ENCODE peak calls at places on chromosome 9, in seven cellular contexts. T, G, M, O, V, U and L are unnamed samples.

GRCh38 chr9:6441269-6441668 is 28.3 kb downstream of the UHRF2 start:
- DNase-seq in T (no peak), G (no peak), M (peak), O (no peak), V (no peak), U (no peak), L (no peak)

GRCh38 chr9:127283917-127284316 is 19.3 kb downstream of the GARNL3 start:
- DNase-seq in T (peak), G (no peak), M (peak), O (no peak), V (no peak), U (peak), L (no peak)

GRCh38 chr9:106587021-106587420 is 275.9 kb upstream of the ZNF462 start:
- DNase-seq in T (peak), G (no peak), M (no peak), O (no peak), V (no peak), U (no peak), L (no peak)

GRCh38 chr9:116555102-116555501 is 132.0 kb upstream of the TRIM32 start:
- DNase-seq in T (no peak), G (peak), M (no peak), O (no peak), V (no peak), U (no peak), L (no peak)

GRCh38 chr9:720239-720881 is 121.1 kb upstream of the DMRT1 start:
- DNase-seq in T (no peak), G (no peak), M (no peak), O (no peak), V (no peak), U (no peak), L (no peak)

GRCh38 chr9:14312721-14313377 is 1.1 kb downstream of the NFIB start:
- DNase-seq in T (peak), G (peak), M (no peak), O (peak), V (peak), U (no peak), L (no peak)

GRCh38 chr9:34558911-34559615 is 30.5 kb downstream of the CNTFR start:
- DNase-seq in T (no peak), G (no peak), M (no peak), O (no peak), V (peak), U (no peak), L (peak)

GRCh38 chr9:132239518-132239917 is 77.7 kb downstream of the NTNG2 start:
- DNase-seq in T (no peak), G (no peak), M (no peak), O (no peak), V (no peak), U (no peak), L (no peak)

GRCh38 chr9:14992025-14992424 is 81.8 kb upstream of the FREM1 start:
- DNase-seq in T (no peak), G (no peak), M (no peak), O (no peak), V (no peak), U (no peak), L (no peak)

GRCh38 chr9:37740128-37740527 is 13.5 kb upstream of the TRMT10B start:
- DNase-seq in T (no peak), G (no peak), M (no peak), O (no peak), V (no peak), U (no peak), L (no peak)

GRCh38 chr9:124342946-124343485 is 72.2 kb downstream of the PSMB7 start:
- DNase-seq in T (peak), G (peak), M (peak), O (peak), V (peak), U (peak), L (peak)

GRCh38 chr9:123335227-123335985 is 20.6 kb upstream of the CRB2 start:
- DNase-seq in T (no peak), G (no peak), M (peak), O (no peak), V (no peak), U (no peak), L (no peak)

GRCh38 chr9:94110821-94111252 is 26.6 kb downstream of the PTPDC1 start:
- DNase-seq in T (no peak), G (no peak), M (peak), O (no peak), V (no peak), U (no peak), L (no peak)

GRCh38 chr9:37801287-37801850 is 772 bp downstream of the DCAF10 start:
- DNase-seq in T (peak), G (no peak), M (peak), O (peak), V (no peak), U (no peak), L (peak)

GRCh38 chr9:116015855-116016254 is 137.7 kb upstream of the PAPPA start:
- DNase-seq in T (no peak), G (no peak), M (no peak), O (no peak), V (no peak), U (no peak), L (no peak)

GRCh38 chr9:99820330-99821186 is 1.1 kb upstream of the NR4A3 start:
- DNase-seq in T (peak), G (peak), M (peak), O (no peak), V (peak), U (no peak), L (peak)

GRCh38 chr9:97640290-97640689 is 6.7 kb downstream of the NCBP1 start:
- DNase-seq in T (no peak), G (no peak), M (peak), O (no peak), V (no peak), U (no peak), L (no peak)

GRCh38 chr9:36759141-36759540 is 186.4 kb downstream of the MELK start:
- DNase-seq in T (no peak), G (no peak), M (no peak), O (no peak), V (no peak), U (no peak), L (no peak)

GRCh38 chr9:70451765-70452164 is 37.3 kb upstream of the KLF9 start:
- DNase-seq in T (no peak), G (no peak), M (no peak), O (no peak), V (no peak), U (no peak), L (no peak)

GRCh38 chr9:107794259-107794658 is 304.7 kb upstream of the KLF4 start:
- DNase-seq in T (no peak), G (no peak), M (no peak), O (no peak), V (no peak), U (no peak), L (no peak)

GRCh38 chr9:37371565-37372464 is 50.7 kb upstream of the GRHPR start:
- DNase-seq in T (no peak), G (no peak), M (peak), O (no peak), V (no peak), U (no peak), L (no peak)

GRCh38 chr9:110543631-110544051 is 35.9 kb downstream of the SVEP1 start:
- DNase-seq in T (no peak), G (no peak), M (no peak), O (peak), V (no peak), U (no peak), L (no peak)

GRCh38 chr9:110536802-110537201 is 42.7 kb downstream of the SVEP1 start:
- DNase-seq in T (peak), G (no peak), M (peak), O (no peak), V (no peak), U (no peak), L (no peak)

GRCh38 chr9:110538169-110538568 is 41.4 kb downstream of the SVEP1 start:
- DNase-seq in T (no peak), G (no peak), M (peak), O (no peak), V (no peak), U (no peak), L (no peak)

GRCh38 chr9:110541950-110542349 is 37.6 kb downstream of the SVEP1 start:
- DNase-seq in T (no peak), G (no peak), M (peak), O (no peak), V (no peak), U (no peak), L (no peak)

GRCh38 chr9:110538621-110539020 is 40.9 kb downstream of the SVEP1 start:
- DNase-seq in T (no peak), G (no peak), M (peak), O (no peak), V (no peak), U (no peak), L (no peak)
- H3K4me3 ChIP-seq in T (no peak), G (no peak), M (no peak), O (no peak), V (no peak), U (no peak), L (no peak)

GRCh38 chr9:113910036-113910639 is 34.0 kb downstream of the ZNF618 start:
- DNase-seq in T (no peak), G (no peak), M (no peak), O (no peak), V (peak), U (no peak), L (no peak)
- TF ChIP-seq POLR2A in T (no peak), G (no peak), M (no peak), O (no peak), V (no peak), U (no peak), L (no peak)

GRCh38 chr9:114911167-114911821 is 19.1 kb downstream of the TNFSF8 start:
- DNase-seq in T (peak), G (no peak), M (peak), O (no peak), V (no peak), U (no peak), L (no peak)

GRCh38 chr9:114908796-114909448 is 21.5 kb downstream of the TNFSF8 start:
- DNase-seq in T (peak), G (no peak), M (peak), O (no peak), V (no peak), U (no peak), L (no peak)

GRCh38 chr9:114908104-114908621 is 22.2 kb downstream of the TNFSF8 start:
- DNase-seq in T (peak), G (no peak), M (peak), O (no peak), V (peak), U (no peak), L (no peak)

GRCh38 chr9:114909657-114910056 is 20.7 kb downstream of the TNFSF8 start:
- DNase-seq in T (no peak), G (no peak), M (no peak), O (no peak), V (no peak), U (no peak), L (no peak)

GRCh38 chr9:114910541-114910940 is 19.9 kb downstream of the TNFSF8 start:
- DNase-seq in T (no peak), G (no peak), M (no peak), O (no peak), V (no peak), U (no peak), L (no peak)
- TF ChIP-seq CTCF in T (no peak), G (no peak), M (no peak), O (no peak), V (no peak), U (no peak), L (no peak)

DNA sequence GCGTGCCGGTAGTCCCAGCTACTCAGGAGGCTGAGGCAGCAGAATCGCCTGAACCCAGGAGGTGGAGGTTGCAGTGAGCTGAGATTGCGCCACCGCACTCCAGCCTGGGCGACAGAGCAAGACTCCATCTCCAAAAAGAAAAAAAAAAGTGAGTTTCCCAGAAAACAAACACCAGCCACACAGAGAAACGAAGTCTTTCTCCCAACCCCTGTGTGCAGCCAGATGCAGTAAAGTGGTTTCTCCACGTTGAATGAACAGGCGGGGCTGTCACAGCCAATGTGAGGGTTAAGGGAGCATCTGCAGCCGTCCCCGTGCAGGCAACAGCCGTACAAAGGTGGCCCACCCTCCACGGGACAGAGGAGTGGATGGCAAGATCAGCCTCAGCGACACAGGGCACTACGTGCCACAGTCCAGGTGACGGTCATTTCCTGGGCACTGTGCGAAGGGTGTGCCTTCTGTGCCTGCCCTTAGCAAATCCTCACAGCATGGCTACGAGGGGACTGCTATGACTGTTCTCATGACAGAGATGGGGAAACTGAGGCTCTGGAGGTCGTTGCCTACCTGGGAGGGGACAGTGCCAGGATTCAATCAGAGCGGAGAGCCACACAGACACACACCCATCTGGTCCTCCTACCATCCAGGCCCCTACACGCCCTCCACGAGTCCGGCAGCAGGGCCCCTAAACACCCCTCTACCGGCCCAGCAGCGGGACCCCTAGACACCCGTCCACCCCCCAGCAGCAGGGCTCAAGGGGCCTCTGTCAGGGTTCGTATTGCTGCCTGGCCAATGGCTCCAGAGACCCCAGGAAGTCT is 2.4 kb downstream of the VAV2 start:
- DNase-seq in T (no peak), G (peak), M (no peak), O (no peak), V (no peak), U (no peak), L (peak)
- H3K4me3 ChIP-seq in T (peak), G (no peak), M (no peak), O (no peak), V (no peak), U (no peak), L (peak)

DNA sequence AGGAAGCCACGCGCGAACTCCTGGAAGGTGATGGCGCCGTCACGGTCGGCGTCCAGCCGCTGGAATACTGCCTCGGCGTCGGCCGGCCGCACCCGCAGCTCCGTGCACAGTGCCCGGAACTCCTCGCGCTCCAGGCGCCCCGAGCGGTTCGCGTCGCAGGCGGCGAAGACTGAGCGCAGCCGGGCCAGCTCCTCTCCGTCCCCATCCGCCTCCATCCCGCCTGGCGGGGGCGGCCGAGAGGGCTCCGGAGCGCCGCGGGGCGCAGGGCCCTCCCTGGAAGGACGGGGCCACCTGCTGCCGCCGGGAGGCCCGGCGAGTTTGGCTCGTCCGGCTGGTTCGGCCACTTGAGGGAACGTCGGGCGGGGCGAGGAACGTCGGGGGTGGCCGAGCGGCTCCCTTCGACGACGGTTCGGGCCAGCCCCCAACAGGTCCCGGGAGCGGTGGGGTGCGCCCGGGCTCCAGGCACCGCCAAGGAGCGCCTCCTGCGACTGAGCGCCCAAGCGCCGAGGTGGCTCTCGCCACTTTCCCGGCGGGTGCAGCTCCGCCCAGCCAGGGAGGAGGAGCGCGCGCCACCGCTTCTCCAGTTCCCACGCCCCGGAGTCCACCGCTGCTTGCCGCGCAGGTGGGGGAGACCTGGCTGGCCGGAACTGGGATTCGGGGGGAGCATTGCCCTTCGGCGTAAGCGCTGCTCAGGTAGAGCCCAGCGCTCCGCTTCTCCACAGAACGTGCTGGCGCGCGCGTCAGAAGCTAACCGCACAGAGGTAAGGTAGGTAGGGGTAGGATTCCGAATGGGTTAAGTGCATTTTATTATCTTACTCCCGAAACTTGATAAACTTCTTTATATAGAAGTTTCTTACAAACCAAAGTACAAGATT is at the start of gene RASEF:
- DNase-seq in T (peak), G (no peak), M (no peak), O (peak), V (peak), U (no peak), L (peak)
- TF ChIP-seq POLR2A in T (peak), G (peak), M (no peak), O (no peak), V (peak), U (no peak), L (no peak)

DNA sequence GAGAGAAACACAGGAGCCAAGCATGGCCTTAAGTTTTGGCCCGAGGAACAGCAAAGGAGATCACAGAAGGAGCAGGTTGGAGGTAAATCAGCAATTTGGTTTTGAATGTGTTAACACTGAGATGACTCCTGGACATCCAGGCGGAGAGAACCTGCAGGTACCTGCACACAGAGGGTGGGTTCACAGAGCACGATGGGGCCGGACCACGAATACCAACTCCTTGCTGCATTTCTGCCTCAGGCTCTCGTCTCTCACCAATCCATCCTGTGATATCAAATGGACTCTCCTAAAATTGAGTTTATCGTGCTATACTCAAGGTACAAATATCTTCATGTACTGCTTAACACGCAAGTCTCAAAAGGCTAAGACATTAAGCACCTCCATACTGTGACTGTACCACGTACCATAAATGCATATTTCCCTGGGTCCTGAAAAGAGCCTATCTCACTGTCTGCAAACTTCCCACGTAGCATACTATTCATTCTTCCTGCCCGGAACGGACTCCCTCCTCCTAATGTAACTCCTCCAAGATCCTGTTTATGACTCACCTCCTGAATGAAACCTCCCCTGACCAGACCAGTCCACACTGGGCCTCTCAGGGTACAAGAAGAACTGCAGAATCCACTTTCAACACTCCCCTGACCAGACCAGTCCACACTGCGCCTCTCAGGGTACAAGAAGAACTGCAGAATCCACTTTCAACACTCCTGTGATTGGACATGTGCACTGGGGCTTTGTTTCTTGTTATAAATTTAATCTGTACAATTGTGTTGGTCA is 380.8 kb upstream of the RFX3 start:
- DNase-seq in T (peak), G (no peak), M (peak), O (no peak), V (peak), U (no peak), L (no peak)
- TF ChIP-seq CTCF in T (no peak), G (no peak), M (no peak), O (no peak), V (no peak), U (no peak), L (no peak)

GRCh38 chr9:130174025-130174424 is 1.8 kb downstream of the NCS1 start:
- DNase-seq in T (no peak), G (peak), M (no peak), O (no peak), V (no peak), U (no peak), L (no peak)
- H3K4me3 ChIP-seq in T (peak), G (peak), M (peak), O (peak), V (no peak), U (no peak), L (no peak)

GRCh38 chr9:137558127-137558526 is 6.4 kb downstream of the MRPL41 start:
- DNase-seq in T (no peak), G (no peak), M (no peak), O (no peak), V (no peak), U (no peak), L (no peak)

GRCh38 chr9:137551656-137552534 is at the start of gene MRPL41:
- DNase-seq in T (peak), G (peak), M (peak), O (peak), V (peak), U (peak), L (peak)

GRCh38 chr9:137556069-137556838 is 4.6 kb downstream of the MRPL41 start:
- DNase-seq in T (peak), G (no peak), M (no peak), O (no peak), V (no peak), U (no peak), L (no peak)

GRCh38 chr9:137554349-137554748 is 2.7 kb downstream of the MRPL41 start:
- DNase-seq in T (no peak), G (no peak), M (no peak), O (no peak), V (no peak), U (no peak), L (no peak)

DNA sequence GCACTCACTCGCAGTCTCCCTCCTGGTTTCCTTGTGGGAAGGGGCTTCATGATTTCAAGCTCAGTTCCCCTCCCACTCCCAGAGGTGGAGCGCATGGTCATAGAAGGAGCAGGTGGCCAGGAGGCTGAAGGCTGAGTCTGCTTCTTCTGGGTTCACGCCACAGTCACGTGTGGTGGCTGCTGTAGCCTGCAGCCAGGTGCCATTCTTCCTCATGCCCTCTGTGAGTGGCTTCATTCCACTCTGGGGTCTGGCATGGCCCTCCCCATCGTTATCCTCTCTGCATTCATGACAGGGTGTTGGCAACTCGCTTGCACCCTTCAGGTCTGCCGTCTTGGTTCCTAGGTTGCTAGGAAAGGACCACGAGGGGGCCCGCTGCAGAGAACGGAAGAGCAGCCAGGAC is 3.5 kb downstream of the MRPL41 start:
- DNase-seq in T (no peak), G (no peak), M (no peak), O (no peak), V (no peak), U (no peak), L (no peak)
- TF ChIP-seq POLR2A in T (no peak), G (no peak), M (no peak), O (no peak), V (no peak), U (no peak), L (no peak)